ENCODE peak calls at places on chromosomes 7 and 10, in seven cellular contexts. Z, O, C, E, J, M and K are unnamed samples.

GRCh38 chr7:38796636-38797501 is 112.1 kb downstream of the VPS41 start:
- DNase-seq in C (no peak), E (peak; percentile 65), M (peak; percentile 38), O (peak; percentile 55), Z (peak; percentile 71), J (no peak), K (peak; percentile 3)

GRCh38 chr10:30784521-30784895 is 155.0 kb upstream of the LYZL2 start:
- DNase-seq in O (no peak), C (no peak), Z (no peak), M (no peak), E (no peak), J (no peak), K (no peak)

GRCh38 chr7:95611224-95611623 is 14.9 kb upstream of the PDK4 start:
- DNase-seq in J (no peak), O (no peak), C (no peak), Z (no peak), M (no peak), E (no peak), K (no peak)

GRCh38 chr10:23914641-23915040 is 294.3 kb upstream of the KIAA1217 start:
- DNase-seq in J (no peak), Z (peak; percentile 1), E (no peak), M (no peak), O (no peak), C (no peak), K (no peak)

GRCh38 chr10:45404770-45405120 is 30.7 kb downstream of the ALOX5 start:
- DNase-seq in C (no peak), Z (no peak), J (no peak), M (no peak), O (no peak), E (no peak), K (no peak)

GRCh38 chr10:88379575-88379974 is 203.5 kb downstream of the RNLS start:
- DNase-seq in E (peak; percentile 79), O (no peak), C (no peak), M (no peak), J (no peak), Z (peak; percentile 13), K (peak; percentile 78)

GRCh38 chr7:54904986-54905385 is 113.8 kb upstream of the EGFR start:
- DNase-seq in C (no peak), J (no peak), E (no peak), O (no peak), M (no peak), Z (no peak), K (no peak)

GRCh38 chr10:5523796-5524574 is 776 bp upstream of the CALML3 start:
- DNase-seq in Z (no peak), O (no peak), J (no peak), C (peak; percentile 76), E (no peak), M (no peak), K (no peak)

GRCh38 chr10:101441539-101442455 is 87.8 kb downstream of the BTRC start:
- DNase-seq in C (no peak), O (peak; percentile 68), E (peak; percentile 82), J (peak; percentile 19), Z (peak; percentile 44), M (peak; percentile 18), K (peak; percentile 51)

GRCh38 chr7:774161-775109 is 47.4 kb upstream of the PRKAR1B start:
- DNase-seq in J (no peak), Z (peak; percentile 64), C (no peak), E (peak; percentile 61), O (peak; percentile 48), M (peak; percentile 59), K (no peak)

GRCh38 chr10:667096-667495 is 22.4 kb downstream of the DIP2C start:
- DNase-seq in Z (no peak), C (peak; percentile 45), O (no peak), J (no peak), M (no peak), E (no peak), K (no peak)

GRCh38 chr10:33463011-33463410 is 128.5 kb upstream of the NRP1 start:
- DNase-seq in Z (no peak), C (no peak), O (no peak), E (no peak), M (no peak), J (no peak), K (no peak)

DNA sequence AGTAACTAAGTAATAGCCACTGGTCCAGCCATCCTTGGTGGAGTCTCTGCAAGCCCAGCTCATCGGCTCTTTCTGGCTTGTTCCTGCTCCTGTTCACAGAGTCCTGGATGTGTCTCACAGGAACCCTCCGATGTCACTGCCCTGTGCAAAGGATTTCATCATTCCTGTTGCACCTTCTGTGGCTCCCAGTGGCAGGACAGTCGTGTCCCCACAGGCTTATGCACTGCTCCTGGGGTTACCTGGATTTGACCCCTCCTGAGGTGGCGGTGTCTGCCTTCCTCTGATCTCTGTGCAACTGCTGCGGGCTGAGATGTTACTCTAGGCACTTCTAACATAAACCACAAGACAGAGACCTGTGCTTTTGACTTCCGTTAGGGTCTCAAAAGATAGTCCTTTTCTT is 30.6 kb downstream of the APBB1IP start:
- DNase-seq in Z (no peak), E (no peak), M (peak; percentile 71), C (no peak), J (no peak), O (peak; percentile 47), K (no peak)
- H3K4me3 ChIP-seq in Z (no peak overlapping the region), E (no peak overlapping the region), M (peak overlapping the region; percentile 69), C (no peak overlapping the region), J (no peak overlapping the region), O (peak overlapping the region; percentile 22), K (no peak overlapping the region)

GRCh38 chr10:26336979-26337378 is 101.2 kb upstream of the APBB1IP start:
- DNase-seq in E (no peak), J (no peak), Z (no peak), M (no peak), C (no peak), O (no peak), K (no peak)

GRCh38 chr10:26334932-26335573 is 103.1 kb upstream of the APBB1IP start:
- DNase-seq in C (no peak), Z (peak; percentile 58), E (peak; percentile 62), M (peak; percentile 74), O (peak; percentile 90), J (no peak), K (peak; percentile 5)

GRCh38 chr10:26331376-26331775 is 106.8 kb upstream of the APBB1IP start:
- DNase-seq in O (no peak), E (no peak), C (no peak), Z (no peak), J (no peak), M (no peak), K (no peak)

GRCh38 chr10:26334232-26334931 is 103.8 kb upstream of the APBB1IP start:
- DNase-seq in O (peak; percentile 46), C (no peak), J (no peak), Z (no peak), E (no peak), M (no peak), K (no peak)

GRCh38 chr10:26335574-26336093 is 102.5 kb upstream of the APBB1IP start:
- DNase-seq in J (no peak), M (no peak), E (no peak), Z (no peak), C (no peak), O (peak; percentile 32), K (no peak)
- H3K4me3 ChIP-seq in J (no peak overlapping the region), M (peak overlapping the region; percentile 71), E (no peak overlapping the region), Z (no peak overlapping the region), C (no peak overlapping the region), O (peak overlapping the region; percentile 54), K (no peak overlapping the region)

GRCh38 chr7:103297837-103298179 is 573 bp downstream of the PMPCB start:
- DNase-seq in O (no peak), J (no peak), E (no peak), Z (no peak), M (no peak), C (no peak), K (no peak)
- H3K4me3 ChIP-seq in O (peak overlapping the region; percentile 99), J (peak overlapping the region; percentile 79), E (peak overlapping the region; percentile 81), Z (peak overlapping the region; percentile 88), M (peak overlapping the region; percentile 95), C (peak overlapping the region; percentile 92), K (peak overlapping the region; percentile 87)

GRCh38 chr10:26475448-26475847 is 37.3 kb downstream of the APBB1IP start:
- DNase-seq in J (no peak), E (no peak), M (no peak), O (no peak), C (no peak), Z (no peak), K (no peak)
- H3K4me3 ChIP-seq in J (no peak overlapping the region), E (no peak overlapping the region), M (peak overlapping the region; percentile 68), O (no peak overlapping the region), C (no peak overlapping the region), Z (no peak overlapping the region), K (no peak overlapping the region)

DNA sequence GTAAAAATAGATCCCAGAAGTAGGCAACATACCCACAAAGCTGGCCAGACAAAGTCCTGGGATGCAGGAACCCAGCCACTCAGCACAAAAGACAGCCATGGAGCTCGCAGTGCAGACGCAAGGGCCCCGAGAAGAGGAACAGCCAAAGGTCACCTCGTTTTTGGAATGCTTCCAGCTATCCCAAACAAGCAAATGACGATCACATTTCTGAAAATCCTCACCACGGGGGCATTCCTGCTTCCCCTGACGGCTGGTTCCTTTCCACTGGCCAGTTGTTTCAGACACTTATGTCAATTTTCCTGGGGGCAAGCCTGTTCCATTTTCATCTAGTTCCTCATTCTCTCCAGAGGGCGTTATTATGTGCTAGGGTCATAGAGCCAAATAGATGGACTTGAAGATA is 21.3 kb upstream of the IKZF1 start:
- DNase-seq in M (no peak), J (no peak), O (no peak), E (no peak), C (no peak), Z (peak; percentile 19), K (no peak)
- H3K4me3 ChIP-seq in M (no peak overlapping the region), J (no peak overlapping the region), O (peak overlapping the region; percentile 55), E (no peak overlapping the region), C (no peak overlapping the region), Z (no peak overlapping the region), K (no peak overlapping the region)